ENCODE peak calls at places on chromosomes 4 and X, in seven cellular contexts. B is ovary; G is pancreas; K is CD8-positive, alpha-beta T cell; H is left ventricle myocardium inferior; U is right atrium auricular region; Y is Peyer's patch. J is an unnamed sample.
A peak's percentile ranks its signal among the peaks of the same experiment; 100 is the strongest.

GRCh38 chrX:95058815-95059214 is 1384.8 kb downstream of the FAM133A start:
- DNase-seq in H (no peak), G (no peak), Y (no peak), K (no peak), U (no peak), B (no peak), J (no peak)

GRCh38 chr4:173025131-173025530 is 143.5 kb upstream of the GALNT7 start:
- DNase-seq in U (no peak), H (no peak), G (peak; percentile 69), Y (no peak), B (peak; percentile 39), K (peak; percentile 16), J (no peak)

GRCh38 chrX:72714471-72714916 is 388 bp upstream of the PHKA1 start:
- DNase-seq in Y (no peak), H (peak; percentile 65), B (peak; percentile 75), U (peak; percentile 68), G (peak; percentile 74), K (no peak), J (peak; percentile 67)

GRCh38 chr4:88452941-88453340 is 4.0 kb upstream of the HERC5 start:
- DNase-seq in H (no peak), B (no peak), Y (no peak), G (no peak), K (no peak), U (no peak), J (no peak)

GRCh38 chr4:98430708-98431403 is 169.7 kb downstream of the RAP1GDS1 start:
- DNase-seq in G (no peak), U (no peak), H (no peak), B (no peak), Y (no peak), K (no peak), J (no peak)

GRCh38 chrX:65862638-65863037 is 177.2 kb downstream of the VSIG4 start:
- DNase-seq in B (no peak), G (no peak), K (no peak), Y (no peak), H (no peak), U (no peak), J (no peak)

GRCh38 chr4:59517007-59517406 is 1683.1 kb upstream of the ADGRL3 start:
- DNase-seq in Y (no peak), U (no peak), K (no peak), B (no peak), H (no peak), G (no peak), J (no peak)

GRCh38 chrX:111180750-111181240 is 84.8 kb downstream of the PAK3 start:
- DNase-seq in G (no peak), H (no peak), Y (no peak), K (no peak), B (no peak), U (no peak), J (no peak)

GRCh38 chr4:3145251-3145908 is 70.9 kb downstream of the HTT start:
- DNase-seq in G (no peak), K (no peak), Y (no peak), B (no peak), U (no peak), H (no peak), J (no peak)

GRCh38 chr4:14902337-14902736 is 99.9 kb upstream of the CPEB2 start:
- DNase-seq in H (no peak), B (no peak), K (no peak), Y (no peak), G (no peak), U (no peak), J (no peak)

GRCh38 chr4:10095296-10095991 is 21.2 kb downstream of the WDR1 start:
- DNase-seq in Y (no peak), K (peak; percentile 31), G (no peak), H (no peak), U (no peak), B (no peak), J (no peak)

GRCh38 chr4:10097906-10098769 is 18.5 kb downstream of the WDR1 start:
- DNase-seq in B (no peak), Y (no peak), H (no peak), G (no peak), K (no peak), U (no peak), J (no peak)

GRCh38 chr4:10096201-10096975 is 20.2 kb downstream of the WDR1 start:
- DNase-seq in Y (peak; percentile 64), K (peak; percentile 76), G (no peak), U (peak; percentile 80), H (peak; percentile 64), B (peak; percentile 60), J (peak; percentile 63)

GRCh38 chr4:10098770-10099139 is 17.8 kb downstream of the WDR1 start:
- DNase-seq in B (no peak), Y (no peak), H (no peak), K (peak; percentile 43), G (no peak), U (no peak), J (no peak)

DNA sequence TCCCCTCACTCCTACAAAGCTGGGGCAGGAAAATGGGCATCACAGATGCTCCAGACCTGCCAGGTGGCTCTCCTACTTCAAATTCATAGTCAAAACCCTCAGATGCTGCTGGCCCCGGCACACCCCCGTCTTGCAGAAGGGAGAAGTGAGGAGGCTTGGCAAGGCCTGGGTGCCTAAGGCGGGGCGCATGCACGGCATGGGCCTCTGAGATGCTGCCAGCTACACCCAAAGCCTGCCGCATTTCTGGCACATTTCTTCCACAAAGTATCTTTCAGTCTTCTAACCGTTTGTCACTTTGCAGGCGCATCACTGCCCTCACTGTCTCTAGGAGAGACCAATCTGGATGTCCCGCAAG is 19.6 kb downstream of the WDR1 start:
- DNase-seq in Y (no peak), G (no peak), B (no peak), K (no peak), H (no peak), U (no peak), J (no peak)
- H3K27ac ChIP-seq in Y (peak overlapping the region; percentile 62), G (peak overlapping the region; percentile 36), B (no peak overlapping the region), K (no peak overlapping the region), H (peak overlapping the region; percentile 83), U (peak overlapping the region; percentile 96), J (peak overlapping the region; percentile 85)

GRCh38 chr4:110970642-110971041 is 347.8 kb upstream of the PITX2 start:
- DNase-seq in U (no peak), H (no peak), B (no peak), Y (no peak), G (peak; percentile 14), K (no peak), J (no peak)
- TF ChIP-seq CTCF in U (no peak), H (peak; percentile 9), B (no peak), Y (no peak), G (no peak), K (no peak), J (peak; percentile 29)

GRCh38 chrX:68828740-68829593 is at the start of gene EFNB1:
- DNase-seq in K (peak; percentile 81), B (peak; percentile 91), H (peak; percentile 90), U (peak; percentile 96), Y (peak; percentile 86), G (peak; percentile 90), J (peak; percentile 90)

GRCh38 chrX:68826113-68826980 is 2.5 kb upstream of the EFNB1 start:
- DNase-seq in U (peak; percentile 50), K (no peak), Y (no peak), B (no peak), H (no peak), G (no peak), J (no peak)

GRCh38 chrX:68827256-68827655 is 1.6 kb upstream of the EFNB1 start:
- DNase-seq in H (no peak), U (no peak), K (peak; percentile 0), B (no peak), Y (no peak), G (no peak), J (no peak)

GRCh38 chrX:68829594-68830485 is 1.0 kb downstream of the EFNB1 start:
- DNase-seq in K (peak; percentile 13), B (no peak), H (peak; percentile 26), U (peak; percentile 56), G (no peak), Y (peak; percentile 14), J (peak; percentile 29)

DNA sequence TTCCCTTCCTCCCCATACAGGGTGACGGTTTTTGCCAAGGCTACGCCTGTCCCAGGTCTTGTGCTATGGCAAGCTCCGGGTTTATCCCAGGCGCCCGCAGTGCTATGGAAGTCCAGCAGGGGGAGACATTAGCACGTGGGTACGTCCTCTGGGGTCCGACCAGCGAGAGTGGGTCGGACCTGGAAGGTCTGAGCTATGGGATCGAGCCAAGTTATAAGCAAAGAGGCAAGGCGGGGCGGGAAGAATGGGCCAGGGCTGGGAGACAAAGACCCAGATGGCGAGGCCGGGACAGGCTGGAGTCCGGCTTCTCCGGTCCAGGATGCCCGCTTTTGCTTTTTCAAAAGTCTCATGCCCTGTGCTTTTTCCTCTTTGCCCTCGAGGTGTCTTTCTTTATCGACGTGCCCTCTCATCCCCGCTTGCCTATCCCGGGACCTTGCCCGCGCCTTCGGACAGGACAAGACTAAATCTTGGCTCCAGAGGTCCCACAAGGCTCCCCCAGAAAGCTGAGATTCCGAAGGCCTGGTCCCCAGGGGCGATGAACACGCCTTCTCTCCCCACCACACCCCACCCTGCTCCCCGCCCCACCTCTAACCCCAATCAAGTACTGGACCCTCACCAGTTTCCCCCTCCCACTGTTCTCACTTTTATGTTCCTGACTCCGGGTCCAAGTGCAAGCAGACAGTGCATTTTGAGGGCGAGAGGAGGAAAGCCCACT is 816 bp upstream of the EFNB1 start:
- DNase-seq in U (peak; percentile 93), H (peak; percentile 82), G (peak; percentile 86), B (peak; percentile 80), Y (peak; percentile 76), K (peak; percentile 78), J (peak; percentile 87)
- H3K4me3 ChIP-seq in U (peak overlapping the region; percentile 74), H (peak overlapping the region; percentile 88), G (peak overlapping the region; percentile 67), B (peak overlapping the region; percentile 25), Y (peak overlapping the region; percentile 67), K (peak overlapping the region; percentile 74), J (peak overlapping the region; percentile 61)

DNA sequence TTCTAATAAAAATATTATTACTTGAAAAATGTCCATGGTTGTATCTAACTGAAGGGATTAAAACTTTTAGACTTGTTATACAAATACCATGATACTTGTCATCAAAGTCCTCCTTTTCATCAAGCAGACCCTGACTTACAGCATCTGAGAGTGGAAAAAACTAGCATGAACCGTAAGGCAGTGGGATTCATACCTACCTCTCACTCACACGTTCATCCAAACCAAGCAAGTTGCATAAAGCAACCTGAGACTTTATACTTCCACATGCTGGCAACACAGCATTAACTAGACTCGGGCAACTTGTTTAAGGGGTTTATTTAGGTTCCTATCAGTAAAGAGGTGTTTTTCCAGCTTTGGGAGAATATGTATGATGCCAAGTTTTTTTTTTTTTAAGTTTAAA is 22.6 kb upstream of the TLR7 start:
- DNase-seq in K (no peak), G (no peak), H (no peak), B (no peak), U (no peak), Y (no peak), J (no peak)
- H3K27ac ChIP-seq in K (no peak overlapping the region), G (no peak overlapping the region), H (no peak overlapping the region), B (no peak overlapping the region), U (no peak overlapping the region), Y (no peak overlapping the region), J (no peak overlapping the region)

DNA sequence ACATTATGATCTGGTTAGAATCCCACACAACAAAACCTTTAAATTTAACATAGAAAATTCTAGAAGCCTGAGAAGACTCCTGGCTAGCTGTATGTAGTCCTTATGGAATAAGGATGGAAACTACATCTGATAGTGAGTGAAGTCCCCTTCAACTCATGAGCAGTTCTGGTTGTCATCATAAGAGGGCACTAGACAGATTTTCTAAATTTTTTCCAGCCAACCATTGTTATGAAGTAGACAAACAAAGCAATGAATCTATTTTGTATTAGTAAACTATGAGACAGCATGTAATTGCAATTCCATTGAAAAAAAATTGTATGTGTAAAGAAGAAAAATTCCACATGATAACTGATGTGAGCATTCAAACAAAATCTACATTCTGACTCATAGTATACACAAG is 35.2 kb downstream of the PWWP3B start:
- DNase-seq in H (no peak), K (no peak), B (no peak), U (no peak), Y (no peak), G (no peak), J (no peak)
- TF ChIP-seq CTCF in H (no peak), K (no peak), B (no peak), U (no peak), Y (no peak), G (no peak), J (no peak)

GRCh38 chr4:113292371-113293042 is 243.1 kb downstream of the ANK2 start:
- DNase-seq in H (peak; percentile 37), B (peak; percentile 61), U (no peak), K (no peak), Y (no peak), G (no peak), J (peak; percentile 53)
- H3K4me3 ChIP-seq in H (peak overlapping the region; percentile 47), B (no peak overlapping the region), U (peak overlapping the region; percentile 24), K (no peak overlapping the region), Y (no peak overlapping the region), G (no peak overlapping the region), J (peak overlapping the region; percentile 34)

J was measured in heart right ventricle.